ENCODE peak calls at places on chromosomes 2 and 18, in five cellular contexts. Y is upper lobe of left lung, V is A549, E is lower lobe of right lung, D is GM23338. H is an unnamed sample.

GRCh38 chr2:222714361-222715256 is 43.2 kb downstream of the MOGAT1 start:
- DNase-seq in Y (no peak), E (no peak), V (no peak), D (no peak), H (no peak)

GRCh38 chr2:234218261-234219180 is 168.0 kb downstream of the SPP2 start:
- DNase-seq in V (no peak), E (no peak), D (no peak), Y (no peak), H (no peak)

GRCh38 chr2:112542974-112543760 is 902 bp downstream of the POLR1B start:
- DNase-seq in E (no peak), Y (no peak), V (peak; percentile 8), D (peak; percentile 27), H (peak; percentile 37)

GRCh38 chr2:226274143-226274542 is 525.5 kb downstream of the IRS1 start:
- DNase-seq in V (no peak), E (no peak), Y (no peak), D (no peak), H (no peak)

GRCh38 chr2:147399011-147399410 is 445.8 kb upstream of the ACVR2A start:
- DNase-seq in D (no peak), Y (no peak), V (no peak), E (no peak), H (no peak)

GRCh38 chr2:38146302-38146916 is 70.5 kb upstream of the CYP1B1 start:
- DNase-seq in V (peak; percentile 41), Y (peak; percentile 60), E (peak; percentile 59), D (no peak), H (peak; percentile 80)

GRCh38 chr18:48018806-48019295 is 88.4 kb upstream of the SMAD2 start:
- DNase-seq in D (no peak), Y (peak; percentile 14), E (no peak), V (no peak), H (no peak)

GRCh38 chr2:218129756-218130155 is 3.9 kb downstream of the CXCR2 start:
- DNase-seq in V (no peak), Y (no peak), E (no peak), D (no peak), H (no peak)

GRCh38 chr18:79867666-79868065 is 69.9 kb downstream of the KCNG2 start:
- DNase-seq in V (no peak), D (no peak), Y (no peak), E (no peak), H (no peak)

GRCh38 chr18:74745658-74746403 is 148.2 kb downstream of the ZNF407 start:
- DNase-seq in E (no peak), Y (no peak), D (no peak), V (peak; percentile 6), H (no peak)

DNA sequence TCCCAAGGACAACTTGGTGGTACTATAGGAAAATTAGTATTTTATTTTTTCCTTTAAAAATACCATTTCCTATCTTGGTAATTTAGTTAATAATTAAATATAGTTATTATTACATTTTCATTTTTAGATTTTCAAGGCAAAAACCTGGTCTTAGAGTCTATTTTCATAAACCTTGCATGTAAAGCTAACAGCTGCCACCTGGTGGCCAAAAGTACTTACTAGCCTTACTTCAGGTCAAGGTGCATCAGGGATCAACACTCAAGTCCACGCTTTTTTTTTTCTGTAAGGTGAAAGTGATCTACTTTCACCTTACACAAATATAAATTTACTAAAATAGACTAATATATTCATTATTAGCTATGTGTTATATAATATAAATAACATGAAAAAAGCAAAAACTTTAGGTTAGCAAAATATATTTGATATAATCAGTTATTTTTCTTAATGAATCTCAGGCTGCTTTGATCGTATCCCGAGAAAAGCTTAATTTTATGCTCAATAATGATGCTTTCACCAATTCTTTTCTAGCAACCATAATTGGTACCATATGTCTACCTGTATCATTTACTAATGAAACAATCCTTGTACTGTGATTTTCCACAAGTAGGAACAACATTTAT is 62.5 kb downstream of the RELCH start:
- DNase-seq in D (peak; percentile 91), V (peak; percentile 28), E (peak; percentile 62), Y (peak; percentile 84), H (peak; percentile 90)
- TF ChIP-seq CTCF in D (peak; percentile 76), V (peak; percentile 75), E (peak; percentile 80), Y (peak; percentile 52), H (peak; percentile 69)

GRCh38 chr18:76450912-76451421 is 44.1 kb downstream of the ZNF516 start:
- DNase-seq in V (no peak), Y (peak; percentile 51), E (peak; percentile 61), D (peak; percentile 65), H (peak; percentile 60)
- H3K4me3 ChIP-seq in V (no peak overlapping the region), Y (peak overlapping the region; percentile 57), E (peak overlapping the region; percentile 61), D (peak overlapping the region; percentile 72), H (peak overlapping the region; percentile 46)

DNA sequence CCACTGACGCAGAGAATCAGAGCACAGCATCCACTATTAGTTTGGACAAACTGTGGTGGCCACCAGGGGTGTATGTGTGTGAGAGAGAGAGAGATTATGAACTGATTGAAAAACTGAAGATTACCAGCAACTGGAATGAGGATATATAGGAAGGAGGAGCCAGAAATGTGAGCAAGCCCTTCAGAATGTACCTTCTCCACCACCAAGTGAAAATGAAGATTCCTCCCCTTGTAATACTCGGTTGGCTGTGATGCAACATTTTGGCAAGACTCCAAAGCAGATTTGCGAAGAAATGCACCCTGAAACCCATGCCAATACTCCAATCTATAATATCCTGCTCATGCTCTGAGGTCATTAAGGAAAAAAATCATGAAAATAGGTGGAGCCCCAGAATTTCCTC is 121.2 kb upstream of the SLC35G4 start:
- DNase-seq in D (no peak), V (no peak), E (no peak), Y (no peak), H (no peak)
- TF ChIP-seq CTCF in D (no peak), V (no peak), E (no peak), Y (no peak), H (no peak)

DNA sequence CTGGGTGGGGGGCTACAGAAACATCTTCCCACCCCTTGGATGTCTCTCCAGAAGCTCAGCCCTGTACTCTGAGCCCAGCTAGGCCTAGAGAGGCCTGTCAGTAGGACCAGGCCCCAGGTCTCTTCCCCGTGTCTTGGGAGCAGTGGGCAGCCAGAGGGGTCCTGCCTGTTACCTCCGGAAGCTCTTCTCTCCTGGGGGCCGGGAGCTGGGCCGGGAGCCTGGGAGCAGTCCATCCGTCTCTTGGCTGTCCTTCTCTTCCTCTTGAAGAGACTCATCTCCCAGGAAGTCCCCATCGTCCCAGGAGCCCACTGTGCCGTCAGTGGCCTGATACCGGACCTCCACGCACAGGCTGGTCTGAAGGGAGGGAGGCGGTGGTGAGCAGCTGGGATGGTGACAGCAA is 38.3 kb upstream of the OTOF start:
- DNase-seq in Y (no peak), V (no peak), E (peak; percentile 39), D (no peak), H (no peak)
- H3K4me3 ChIP-seq in Y (no peak overlapping the region), V (no peak overlapping the region), E (no peak overlapping the region), D (no peak overlapping the region), H (no peak overlapping the region)

GRCh38 chr2:45483997-45484396 is 127.1 kb downstream of the SRBD1 start:
- DNase-seq in E (no peak), D (peak; percentile 56), V (peak; percentile 19), Y (no peak), H (no peak)
- TF ChIP-seq CTCF in E (peak; percentile 9), D (peak; percentile 67), V (peak; percentile 30), Y (no peak), H (peak; percentile 14)

DNA sequence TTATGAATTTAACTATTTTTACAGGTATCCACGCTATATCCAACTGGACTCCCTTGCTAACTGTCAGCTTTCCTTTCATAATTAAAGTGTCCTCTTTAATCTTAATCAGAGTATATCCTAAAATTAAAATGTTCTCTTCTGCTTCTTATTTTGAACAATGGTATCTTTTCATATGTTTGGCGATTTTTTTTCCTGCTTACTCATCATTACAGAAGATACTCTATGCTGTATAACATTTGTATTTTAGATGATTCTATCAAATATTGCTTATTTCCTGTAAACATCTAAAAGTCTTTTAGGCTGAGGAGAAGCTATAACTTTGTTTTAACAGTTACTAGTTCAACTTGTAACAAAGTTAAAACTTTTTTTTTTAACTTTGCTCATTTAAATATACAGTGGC is 17.4 kb downstream of the SCN2A start:
- DNase-seq in Y (no peak), D (no peak), E (no peak), V (no peak), H (no peak)
- H3K4me3 ChIP-seq in Y (no peak overlapping the region), D (no peak overlapping the region), E (no peak overlapping the region), V (no peak overlapping the region), H (no peak overlapping the region)

DNA sequence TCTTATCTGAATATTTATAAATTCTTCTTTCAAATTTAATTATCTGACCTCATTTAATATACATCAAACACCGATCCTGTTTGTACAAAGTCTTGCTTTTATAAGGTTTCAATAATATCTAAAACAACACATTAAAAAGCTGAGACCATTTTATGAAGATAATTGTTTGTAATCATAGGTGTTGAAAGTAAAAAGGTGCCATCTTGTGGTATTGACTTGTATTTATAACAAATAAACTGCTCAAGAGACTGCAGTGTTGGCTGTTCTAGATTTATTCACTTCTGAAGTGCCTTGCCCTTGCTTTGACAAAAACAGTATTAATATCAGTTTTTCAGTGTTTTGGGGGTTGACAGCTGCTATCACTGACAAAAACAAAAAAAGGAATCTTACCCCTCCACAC is 286.8 kb upstream of the HNMT start:
- DNase-seq in Y (no peak), D (peak; percentile 22), E (no peak), V (no peak), H (no peak)
- TF ChIP-seq CTCF in Y (no peak), D (peak; percentile 46), E (no peak), V (no peak), H (no peak)

H was measured in GM12865.